ENCODE peak calls at places on chromosomes 3 and 15, in seven cellular contexts. U is D721Med, Q is pancreas, T is MM.1S, Z is HL-60, H is cardiac fibroblast, E is brain microvascular endothelial cell. F is an unnamed sample.

GRCh38 chr15:48695088-48695834 is 49.8 kb upstream of the FBN1 start:
- DNase-seq in U (no peak), Q (no peak), T (no peak), Z (no peak), H (peak), E (peak), F (peak)

GRCh38 chr15:99015677-99016568 is 8.3 kb upstream of the PGPEP1L start:
- DNase-seq in U (no peak), Q (no peak), T (no peak), Z (no peak), H (no peak), E (no peak), F (no peak)

GRCh38 chr15:46280753-46281521 is 646.1 kb downstream of the SQOR start:
- DNase-seq in U (no peak), Q (peak), T (peak), Z (no peak), H (no peak), E (no peak), F (peak)

GRCh38 chr3:139948467-139948866 is 13.5 kb downstream of the CLSTN2 start:
- DNase-seq in U (no peak), Q (no peak), T (no peak), Z (no peak), H (no peak), E (no peak), F (no peak)

GRCh38 chr3:4581040-4581439 is 87.9 kb downstream of the ITPR1 start:
- DNase-seq in U (no peak), Q (no peak), T (no peak), Z (no peak), H (peak), E (no peak), F (no peak)

GRCh38 chr3:174438501-174439156 is 420.5 kb upstream of the NAALADL2 start:
- DNase-seq in U (no peak), Q (no peak), T (no peak), Z (no peak), H (peak), E (no peak), F (no peak)

GRCh38 chr15:64161688-64162477 is 939 bp downstream of the PPIB start:
- DNase-seq in U (no peak), Q (no peak), T (peak), Z (no peak), H (no peak), E (no peak), F (no peak)

GRCh38 chr3:126886217-126886616 is 96.7 kb upstream of the PLXNA1 start:
- DNase-seq in U (no peak), Q (no peak), T (no peak), Z (no peak), H (peak), E (peak), F (no peak)

GRCh38 chr3:129606522-129607390 is at the start of gene PLXND1:
- DNase-seq in U (peak), Q (peak), T (peak), Z (no peak), H (peak), E (peak), F (peak)

GRCh38 chr3:171056528-171056927 is 30.0 kb upstream of the SLC2A2 start:
- DNase-seq in U (no peak), Q (no peak), T (no peak), Z (no peak), H (peak), E (peak), F (peak)

GRCh38 chr3:40639006-40639405 is 114.2 kb downstream of the ZNF621 start:
- DNase-seq in U (no peak), Q (no peak), T (no peak), Z (no peak), H (no peak), E (no peak), F (no peak)

GRCh38 chr15:48411971-48412591 is 80.9 kb downstream of the DUT start:
- DNase-seq in U (no peak), Q (no peak), T (no peak), Z (no peak), H (peak), E (no peak), F (peak)

GRCh38 chr3:111315911-111316310 is 226.1 kb upstream of the CD96 start:
- DNase-seq in U (no peak), Q (no peak), T (no peak), Z (no peak), H (peak), E (peak), F (peak)

GRCh38 chr3:151819910-151820309 is 6.0 kb downstream of the AADAC start:
- DNase-seq in U (no peak), Q (no peak), T (no peak), Z (no peak), H (no peak), E (no peak), F (no peak)

GRCh38 chr3:130341388-130341787 is 4.1 kb upstream of the COL6A5 start:
- DNase-seq in U (no peak), Q (no peak), T (no peak), Z (no peak), H (no peak), E (no peak), F (no peak)

GRCh38 chr3:23277688-23278087 is 74.6 kb downstream of the UBE2E2 start:
- DNase-seq in U (no peak), Q (no peak), T (no peak), Z (no peak), H (no peak), E (no peak), F (no peak)
- TF ChIP-seq CTCF in U (no peak), Q (no peak), T (no peak), Z (no peak), H (no peak), E (no peak), F (no peak)

DNA sequence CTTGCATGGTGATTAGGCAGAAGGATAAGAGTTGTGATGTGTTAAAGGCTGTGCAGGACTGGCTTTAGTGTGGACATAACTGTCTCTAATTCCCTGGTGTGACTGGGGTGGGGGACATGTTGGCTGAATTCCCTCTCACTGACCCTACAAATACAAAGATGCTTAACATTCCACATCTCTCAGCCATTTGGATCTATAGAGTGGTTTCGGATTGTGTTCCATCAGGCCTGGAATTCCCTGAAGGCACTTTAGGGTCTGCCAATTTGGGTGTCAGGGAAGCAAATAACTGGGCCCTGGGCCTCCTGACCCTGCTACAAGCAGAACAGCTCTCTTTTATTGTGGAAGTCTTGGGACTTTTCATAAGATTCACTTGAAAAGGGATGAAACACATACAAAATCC is 56.2 kb downstream of the ARHGEF26 start:
- DNase-seq in U (no peak), Q (no peak), T (no peak), Z (no peak), H (no peak), E (no peak), F (no peak)
- TF ChIP-seq CTCF in U (no peak), Q (no peak), T (no peak), Z (no peak), H (no peak), E (no peak), F (no peak)

GRCh38 chr3:169812124-169812843 is 386 bp upstream of the LRRIQ4 start:
- DNase-seq in U (no peak), Q (peak), T (peak), Z (peak), H (peak), E (peak), F (peak)

GRCh38 chr3:169815590-169816150 is 3.0 kb upstream of the LRRC34 start:
- DNase-seq in U (no peak), Q (no peak), T (no peak), Z (no peak), H (no peak), E (no peak), F (no peak)

GRCh38 chr3:169811606-169812123 is 1.0 kb upstream of the LRRIQ4 start:
- DNase-seq in U (no peak), Q (no peak), T (no peak), Z (peak), H (peak), E (peak), F (peak)

GRCh38 chr3:169812844-169813677 is at the start of the genes LRRC34 and LRRIQ4:
- DNase-seq in U (no peak), Q (peak), T (peak), Z (peak), H (peak), E (peak), F (peak)

DNA sequence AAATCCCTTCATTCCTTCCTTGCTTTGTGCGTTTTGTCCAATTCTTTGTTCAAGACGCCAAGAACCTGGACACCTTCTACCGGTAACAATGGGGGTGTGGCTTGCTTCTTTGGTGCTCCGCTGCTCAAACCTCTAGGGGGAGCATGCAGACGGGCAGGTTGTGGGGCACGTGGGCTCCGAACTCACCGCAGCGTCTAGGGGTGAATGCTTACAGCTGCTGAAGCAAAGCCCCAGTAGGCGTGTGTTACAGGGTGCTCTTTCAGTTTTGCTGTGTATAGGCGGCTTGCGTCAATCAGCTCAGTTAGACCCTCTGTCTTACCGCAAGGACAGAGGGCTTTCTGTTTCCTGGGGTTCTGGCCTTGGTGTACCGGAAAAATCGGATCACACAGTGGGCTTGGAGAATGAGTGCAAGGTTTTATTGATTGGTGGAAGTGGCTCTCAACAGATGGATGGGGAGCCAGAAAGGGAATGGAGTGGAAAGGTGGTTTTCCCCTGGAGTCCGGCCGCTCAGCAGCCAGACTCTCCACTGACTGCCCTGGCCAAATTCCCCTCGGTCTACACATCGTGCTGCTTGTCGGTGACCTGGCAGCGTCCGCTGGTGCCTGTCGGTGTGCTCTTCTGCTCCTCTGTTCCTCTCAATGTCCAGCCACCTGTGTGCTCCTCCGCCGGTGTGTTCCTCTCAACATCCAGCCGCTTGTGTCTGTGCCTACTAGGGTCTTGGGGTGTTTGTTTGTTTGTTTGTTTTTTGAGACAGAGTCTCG is 1.2 kb upstream of the LRRC34 start:
- DNase-seq in U (no peak), Q (no peak), T (peak), Z (peak), H (peak), E (no peak), F (no peak)
- TF ChIP-seq CTCF in U (no peak), Q (no peak), T (peak), Z (peak), H (peak), E (peak), F (no peak)

GRCh38 chr3:146640955-146641867 is 36.1 kb upstream of the PLSCR5 start:
- DNase-seq in U (no peak), Q (no peak), T (peak), Z (peak), H (peak), E (peak), F (peak)
- TF ChIP-seq CTCF in U (peak), Q (no peak), T (peak), Z (peak), H (peak), E (peak), F (peak)

GRCh38 chr3:132642539-132642847 is 17.1 kb downstream of the ACAD11 start:
- DNase-seq in U (no peak), Q (no peak), T (no peak), Z (no peak), H (no peak), E (no peak), F (no peak)
- TF ChIP-seq CTCF in U (no peak), Q (no peak), T (no peak), Z (no peak), H (no peak), E (no peak), F (peak)